ENCODE peak calls at places on chromosomes 11 and 22, in four cellular contexts. One of them, this sample, is unnamed.

GRCh38 chr22:29130490-29130889 is 57.7 kb downstream of the KREMEN1 start:
- DNase-seq in SK-N-SH: no peak
- DNase-seq in BJ: no peak
- DNase-seq in cardiac muscle cell: no peak
- DNase-seq in this sample: no peak

GRCh38 chr11:57566035-57566504 is 1.4 kb downstream of the UBE2L6 start:
- DNase-seq in SK-N-SH: no peak
- DNase-seq in BJ: no peak
- DNase-seq in cardiac muscle cell: peak
- DNase-seq in this sample: no peak

GRCh38 chr22:32622004-32622761 is 147.6 kb downstream of the FBXO7 start:
- DNase-seq in SK-N-SH: no peak
- DNase-seq in BJ: peak
- DNase-seq in cardiac muscle cell: peak
- DNase-seq in this sample: peak

GRCh38 chr22:38505595-38506117 is 455 bp downstream of the DDX17 start:
- DNase-seq in SK-N-SH: peak
- DNase-seq in BJ: no peak
- DNase-seq in cardiac muscle cell: peak
- DNase-seq in this sample: no peak

GRCh38 chr11:124716596-124716995 is 23.1 kb upstream of the NRGN start:
- DNase-seq in SK-N-SH: no peak
- DNase-seq in BJ: no peak
- DNase-seq in cardiac muscle cell: peak
- DNase-seq in this sample: no peak

GRCh38 chr11:6498121-6498520 is 1.0 kb downstream of the DNHD1 start:
- DNase-seq in SK-N-SH: no peak
- DNase-seq in BJ: no peak
- DNase-seq in cardiac muscle cell: peak
- DNase-seq in this sample: peak

GRCh38 chr11:84594602-84595001 is 1032.5 kb downstream of the DLG2 start:
- DNase-seq in SK-N-SH: no peak
- DNase-seq in BJ: no peak
- DNase-seq in cardiac muscle cell: no peak
- DNase-seq in this sample: no peak

GRCh38 chr11:119611027-119611426 is 118.0 kb downstream of the NECTIN1 start:
- DNase-seq in SK-N-SH: no peak
- DNase-seq in BJ: no peak
- DNase-seq in cardiac muscle cell: no peak
- DNase-seq in this sample: no peak

GRCh38 chr11:102157219-102157618 is 47.0 kb downstream of the YAP1 start:
- DNase-seq in SK-N-SH: no peak
- DNase-seq in BJ: no peak
- DNase-seq in cardiac muscle cell: peak
- DNase-seq in this sample: no peak

GRCh38 chr22:20574920-20575353 is 67.5 kb downstream of the MED15 start:
- DNase-seq in SK-N-SH: no peak
- DNase-seq in BJ: no peak
- DNase-seq in cardiac muscle cell: no peak
- DNase-seq in this sample: no peak

GRCh38 chr11:83610996-83611395 is 324.8 kb upstream of the CCDC90B start:
- DNase-seq in SK-N-SH: no peak
- DNase-seq in BJ: no peak
- DNase-seq in cardiac muscle cell: peak
- DNase-seq in this sample: no peak

GRCh38 chr11:69674267-69674885 is 777 bp downstream of the LTO1 start:
- DNase-seq in SK-N-SH: no peak
- DNase-seq in BJ: no peak
- DNase-seq in cardiac muscle cell: peak
- DNase-seq in this sample: peak

GRCh38 chr11:8025816-8026215 is 38.7 kb downstream of the EIF3F start:
- DNase-seq in SK-N-SH: no peak
- DNase-seq in BJ: no peak
- DNase-seq in cardiac muscle cell: peak
- DNase-seq in this sample: peak

GRCh38 chr11:312092-312816 is 1.6 kb upstream of the IFITM1 start:
- DNase-seq in SK-N-SH: no peak
- DNase-seq in BJ: no peak
- DNase-seq in cardiac muscle cell: peak
- DNase-seq in this sample: no peak

GRCh38 chr11:27672836-27673464 is 27.3 kb downstream of the BDNF start:
- DNase-seq in SK-N-SH: no peak
- DNase-seq in BJ: no peak
- DNase-seq in cardiac muscle cell: no peak
- DNase-seq in this sample: no peak

GRCh38 chr22:48856308-48856615 is 971.4 kb downstream of the BRD1 start:
- DNase-seq in SK-N-SH: no peak
- DNase-seq in BJ: no peak
- DNase-seq in cardiac muscle cell: no peak
- DNase-seq in this sample: no peak

GRCh38 chr22:18950141-18950540 is 14.0 kb upstream of the PRODH start:
- DNase-seq in SK-N-SH: no peak
- DNase-seq in BJ: no peak
- DNase-seq in cardiac muscle cell: no peak
- DNase-seq in this sample: no peak

GRCh38 chr22:27913162-27913741 is 5.8 kb downstream of the PITPNB start:
- DNase-seq in SK-N-SH: peak
- DNase-seq in BJ: no peak
- DNase-seq in cardiac muscle cell: peak
- DNase-seq in this sample: no peak

GRCh38 chr11:106625566-106625965 is 392.7 kb downstream of the GUCY1A2 start:
- DNase-seq in SK-N-SH: no peak
- DNase-seq in BJ: no peak
- DNase-seq in cardiac muscle cell: peak
- DNase-seq in this sample: no peak

GRCh38 chr11:62535802-62536201 is 10.8 kb downstream of the AHNAK start:
- DNase-seq in SK-N-SH: no peak
- DNase-seq in BJ: no peak
- DNase-seq in cardiac muscle cell: no peak
- DNase-seq in this sample: no peak

GRCh38 chr11:110712643-110713468 is 619 bp upstream of the ARHGAP20 start:
- DNase-seq in SK-N-SH: peak
- DNase-seq in BJ: no peak
- DNase-seq in cardiac muscle cell: peak
- DNase-seq in this sample: no peak

GRCh38 chr22:18070556-18071306 is 7.1 kb upstream of the PEX26 start:
- DNase-seq in SK-N-SH: no peak
- DNase-seq in BJ: no peak
- DNase-seq in cardiac muscle cell: no peak
- DNase-seq in this sample: no peak

GRCh38 chr22:31618057-31618456 is 44.0 kb downstream of the PISD start:
- DNase-seq in SK-N-SH: no peak
- DNase-seq in BJ: no peak
- DNase-seq in cardiac muscle cell: no peak
- DNase-seq in this sample: no peak

GRCh38 chr22:30276041-30276440 is 9.4 kb upstream of the OSM start:
- DNase-seq in SK-N-SH: no peak
- DNase-seq in BJ: no peak
- DNase-seq in cardiac muscle cell: no peak
- DNase-seq in this sample: no peak

GRCh38 chr11:8615633-8616032 is 21.6 kb upstream of the STK33 start:
- DNase-seq in SK-N-SH: no peak
- DNase-seq in BJ: no peak
- DNase-seq in cardiac muscle cell: no peak
- DNase-seq in this sample: no peak

GRCh38 chr11:76602431-76602861 is 68.1 kb downstream of the LRRC32 start:
- DNase-seq in SK-N-SH: peak
- DNase-seq in BJ: no peak
- DNase-seq in cardiac muscle cell: peak
- DNase-seq in this sample: no peak

GRCh38 chr11:83025267-83025704 is 46.4 kb downstream of the RAB30 start:
- DNase-seq in SK-N-SH: no peak
- DNase-seq in BJ: no peak
- DNase-seq in cardiac muscle cell: no peak
- DNase-seq in this sample: no peak

GRCh38 chr22:26617251-26618199 is at the start of gene CRYBB1:
- DNase-seq in SK-N-SH: peak
- DNase-seq in BJ: peak
- DNase-seq in cardiac muscle cell: peak
- DNase-seq in this sample: no peak

GRCh38 chr11:116930177-116930576 is 92.8 kb upstream of the APOA1 start:
- DNase-seq in SK-N-SH: no peak
- DNase-seq in BJ: no peak
- DNase-seq in cardiac muscle cell: peak
- DNase-seq in this sample: no peak

GRCh38 chr11:118623291-118623655 is 15.9 kb downstream of the PHLDB1 start:
- DNase-seq in SK-N-SH: peak
- DNase-seq in BJ: no peak
- DNase-seq in cardiac muscle cell: peak
- DNase-seq in this sample: no peak

GRCh38 chr11:1936781-1937615 is 10.1 kb upstream of the MRPL23 start:
- DNase-seq in SK-N-SH: peak
- DNase-seq in BJ: no peak
- DNase-seq in cardiac muscle cell: no peak
- DNase-seq in this sample: no peak

GRCh38 chr11:113103932-113104331 is 142.7 kb downstream of the NCAM1 start:
- DNase-seq in SK-N-SH: no peak
- DNase-seq in BJ: no peak
- DNase-seq in cardiac muscle cell: no peak
- DNase-seq in this sample: no peak

GRCh38 chr22:35205956-35206355 is 51.3 kb upstream of the HMGXB4 start:
- DNase-seq in SK-N-SH: no peak
- DNase-seq in BJ: no peak
- DNase-seq in cardiac muscle cell: peak
- DNase-seq in this sample: no peak

DNA sequence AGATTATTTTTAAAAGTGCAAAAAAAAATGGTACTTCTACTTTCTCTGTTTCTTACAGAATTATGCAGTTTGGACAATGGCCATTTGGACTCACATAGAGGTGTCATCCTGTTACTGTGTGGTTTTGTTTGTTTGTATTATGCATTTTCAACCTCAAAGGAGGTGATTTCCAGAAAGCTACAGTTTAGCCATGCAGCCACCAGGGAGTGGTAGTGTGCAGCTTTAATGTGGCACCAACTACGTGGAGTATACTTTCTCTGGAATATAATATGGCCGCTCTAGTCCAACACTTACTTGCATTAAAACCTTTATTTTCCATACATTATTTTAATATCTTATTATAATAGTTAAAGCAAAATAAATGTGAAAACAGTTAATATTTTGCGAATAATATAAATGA is 469.9 kb upstream of the KIRREL3 start:
- DNase-seq in SK-N-SH: peak
- DNase-seq in BJ: no peak
- DNase-seq in cardiac muscle cell: no peak
- DNase-seq in this sample: no peak
- TF ChIP-seq CTCF in SK-N-SH: no peak
- TF ChIP-seq CTCF in BJ: peak
- TF ChIP-seq CTCF in cardiac muscle cell: no peak
- TF ChIP-seq CTCF in this sample: peak

GRCh38 chr11:132336781-132337535 is 966.5 kb downstream of the NTM start:
- DNase-seq in SK-N-SH: no peak
- DNase-seq in BJ: no peak
- DNase-seq in cardiac muscle cell: no peak
- DNase-seq in this sample: no peak
- H3K4me3 ChIP-seq in SK-N-SH: no peak
- H3K4me3 ChIP-seq in BJ: no peak
- H3K4me3 ChIP-seq in cardiac muscle cell: no peak
- H3K4me3 ChIP-seq in this sample: no peak

GRCh38 chr22:23279781-23280180 is 99.5 kb downstream of the BCR start:
- DNase-seq in SK-N-SH: no peak
- DNase-seq in BJ: no peak
- DNase-seq in cardiac muscle cell: no peak
- DNase-seq in this sample: no peak

GRCh38 chr22:23275751-23276150 is 95.4 kb downstream of the BCR start:
- DNase-seq in SK-N-SH: no peak
- DNase-seq in BJ: no peak
- DNase-seq in cardiac muscle cell: no peak
- DNase-seq in this sample: no peak

GRCh38 chr22:23276656-23277582 is 96.6 kb downstream of the BCR start:
- DNase-seq in SK-N-SH: no peak
- DNase-seq in BJ: no peak
- DNase-seq in cardiac muscle cell: no peak
- DNase-seq in this sample: no peak

GRCh38 chr22:23278883-23279675 is 98.8 kb downstream of the BCR start:
- DNase-seq in SK-N-SH: no peak
- DNase-seq in BJ: no peak
- DNase-seq in cardiac muscle cell: peak
- DNase-seq in this sample: no peak

DNA sequence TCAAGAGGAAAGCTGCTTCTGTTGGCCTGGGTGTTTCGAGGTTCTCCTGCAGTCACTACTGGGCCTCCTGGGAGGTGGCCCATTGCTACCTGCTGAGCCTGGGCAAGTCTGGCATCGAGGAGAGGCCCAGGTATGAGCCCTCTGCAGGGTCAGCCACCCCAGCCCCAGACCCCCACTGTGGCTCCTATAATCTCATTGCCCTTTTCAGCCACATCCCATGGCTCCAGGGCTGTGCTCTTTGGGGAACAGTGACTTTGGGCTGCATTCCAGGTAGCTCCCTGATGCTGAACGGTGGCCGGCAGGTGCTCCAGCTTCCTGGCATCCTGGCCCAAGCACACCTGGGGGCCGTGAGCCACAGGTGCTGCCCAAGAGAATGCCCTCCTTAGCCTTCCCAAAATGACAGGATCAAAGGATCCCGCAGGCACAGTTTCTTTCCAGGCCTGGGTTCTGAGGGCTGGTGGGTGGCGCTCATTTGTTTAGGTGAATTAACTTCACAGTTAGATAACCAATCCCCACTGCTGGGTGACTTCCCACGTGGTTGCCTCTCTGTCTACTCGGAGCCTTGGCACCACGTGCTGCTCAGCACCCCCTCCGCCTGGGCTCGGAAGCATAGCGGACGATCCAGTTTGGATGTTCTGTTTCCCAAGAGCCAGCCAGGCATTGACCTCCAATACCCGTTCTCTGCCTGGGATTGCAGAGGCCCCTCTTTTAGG is 97.4 kb downstream of the BCR start:
- DNase-seq in SK-N-SH: no peak
- DNase-seq in BJ: no peak
- DNase-seq in cardiac muscle cell: no peak
- DNase-seq in this sample: no peak
- TF ChIP-seq CTCF in SK-N-SH: no peak
- TF ChIP-seq CTCF in BJ: no peak
- TF ChIP-seq CTCF in cardiac muscle cell: no peak
- TF ChIP-seq CTCF in this sample: no peak

GRCh38 chr11:45900916-45901617 is 6.0 kb downstream of the FREY1 start:
- DNase-seq in SK-N-SH: peak
- DNase-seq in BJ: no peak
- DNase-seq in cardiac muscle cell: peak
- DNase-seq in this sample: no peak
- H3K4me3 ChIP-seq in SK-N-SH: peak
- H3K4me3 ChIP-seq in BJ: peak
- H3K4me3 ChIP-seq in cardiac muscle cell: no peak
- H3K4me3 ChIP-seq in this sample: peak

DNA sequence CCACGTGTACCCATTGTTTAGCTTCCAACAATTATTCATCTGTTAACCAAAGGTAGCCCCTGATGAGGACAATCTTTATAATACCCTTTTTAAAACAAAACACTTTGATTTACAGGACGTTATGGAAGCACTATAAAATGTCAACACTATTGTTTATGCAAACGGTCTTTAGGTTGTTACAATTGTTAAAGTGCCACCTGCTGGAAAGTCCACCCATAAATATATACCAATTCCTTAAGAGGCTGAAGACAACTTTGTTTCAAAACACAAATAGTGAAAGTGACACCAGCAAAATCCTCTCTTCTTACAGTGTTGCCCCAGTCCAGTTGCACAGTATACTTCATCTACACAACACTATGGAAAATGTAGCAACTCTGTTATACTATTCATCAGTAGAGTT is 68.9 kb upstream of the SLN start:
- DNase-seq in SK-N-SH: no peak
- DNase-seq in BJ: no peak
- DNase-seq in cardiac muscle cell: peak
- DNase-seq in this sample: no peak
- TF ChIP-seq CTCF in SK-N-SH: no peak
- TF ChIP-seq CTCF in BJ: no peak
- TF ChIP-seq CTCF in cardiac muscle cell: no peak
- TF ChIP-seq CTCF in this sample: no peak

This sample was measured in AG04449.